ENCODE peak calls at places on chromosomes 6 and 20, in four cellular contexts. One of them, this sample, is unnamed.
A peak's percentile ranks its signal among the peaks of the same experiment; 100 is the strongest.

GRCh38 chr20:47674145-47674544 is 111.1 kb downstream of the SULF2 start:
- DNase-seq in fibroblast of lung: no peak
- DNase-seq in K562: no peak
- DNase-seq in GM23248: no peak
- DNase-seq in this sample: no peak

GRCh38 chr6:113842165-113842564 is 15.0 kb upstream of the MARCKS start:
- DNase-seq in fibroblast of lung: peak; percentile 19
- DNase-seq in GM23248: peak; percentile 70
- DNase-seq in K562: no peak
- DNase-seq in this sample: no peak

GRCh38 chr6:31180500-31180899 is 10.0 kb upstream of the POU5F1 start:
- DNase-seq in GM23248: no peak
- DNase-seq in K562: peak; percentile 41
- DNase-seq in fibroblast of lung: peak; percentile 82
- DNase-seq in this sample: peak; percentile 49

GRCh38 chr20:14142171-14142570 is 146.9 kb downstream of the MACROD2 start:
- DNase-seq in fibroblast of lung: peak; percentile 39
- DNase-seq in K562: no peak
- DNase-seq in GM23248: peak; percentile 62
- DNase-seq in this sample: peak; percentile 21

GRCh38 chr6:150755042-150755441 is 110.5 kb upstream of the MTHFD1L start:
- DNase-seq in GM23248: no peak
- DNase-seq in fibroblast of lung: no peak
- DNase-seq in K562: no peak
- DNase-seq in this sample: no peak

GRCh38 chr20:11186301-11187008 is 512.7 kb upstream of the JAG1 start:
- DNase-seq in fibroblast of lung: no peak
- DNase-seq in K562: no peak
- DNase-seq in GM23248: peak; percentile 32
- DNase-seq in this sample: no peak

GRCh38 chr6:148382856-148383255 is 40.2 kb downstream of the SASH1 start:
- DNase-seq in fibroblast of lung: no peak
- DNase-seq in GM23248: no peak
- DNase-seq in K562: no peak
- DNase-seq in this sample: no peak

GRCh38 chr6:50257322-50257721 is 207.6 kb upstream of the DEFB112 start:
- DNase-seq in fibroblast of lung: no peak
- DNase-seq in K562: no peak
- DNase-seq in GM23248: no peak
- DNase-seq in this sample: no peak

GRCh38 chr20:1119524-1119923 is 1.1 kb downstream of the PSMF1 start:
- DNase-seq in GM23248: no peak
- DNase-seq in fibroblast of lung: no peak
- DNase-seq in K562: no peak
- DNase-seq in this sample: no peak

GRCh38 chr6:151131346-151131745 is 108.4 kb upstream of the AKAP12 start:
- DNase-seq in fibroblast of lung: no peak
- DNase-seq in K562: no peak
- DNase-seq in GM23248: no peak
- DNase-seq in this sample: no peak

GRCh38 chr6:11855743-11856142 is 77.1 kb upstream of the ADTRP start:
- DNase-seq in K562: no peak
- DNase-seq in GM23248: no peak
- DNase-seq in fibroblast of lung: no peak
- DNase-seq in this sample: no peak

GRCh38 chr6:17622144-17622543 is 22.0 kb downstream of the FAM8A1 start:
- DNase-seq in fibroblast of lung: no peak
- DNase-seq in GM23248: peak; percentile 20
- DNase-seq in K562: no peak
- DNase-seq in this sample: no peak

GRCh38 chr20:29750268-29750899 is 1507.1 kb upstream of the DEFB115 start:
- DNase-seq in K562: no peak
- DNase-seq in GM23248: no peak
- DNase-seq in fibroblast of lung: no peak
- DNase-seq in this sample: no peak

GRCh38 chr20:15930324-15931305 is 642.6 kb downstream of the KIF16B start:
- DNase-seq in fibroblast of lung: peak; percentile 44
- DNase-seq in GM23248: peak; percentile 64
- DNase-seq in K562: no peak
- DNase-seq in this sample: no peak

GRCh38 chr6:29005183-29005885 is at the start of gene ZNF311:
- DNase-seq in K562: peak; percentile 64
- DNase-seq in fibroblast of lung: peak; percentile 81
- DNase-seq in GM23248: peak; percentile 84
- DNase-seq in this sample: peak; percentile 70

GRCh38 chr6:2344319-2344905 is 99.0 kb upstream of the GMDS start:
- DNase-seq in GM23248: no peak
- DNase-seq in K562: no peak
- DNase-seq in fibroblast of lung: no peak
- DNase-seq in this sample: no peak

GRCh38 chr6:91704531-91704930 is 1117.7 kb upstream of the MAP3K7 start:
- DNase-seq in fibroblast of lung: peak; percentile 47
- DNase-seq in GM23248: peak; percentile 0
- DNase-seq in K562: no peak
- DNase-seq in this sample: no peak

GRCh38 chr6:106728296-106728870 is 99.0 kb downstream of the QRSL1 start:
- DNase-seq in GM23248: no peak
- DNase-seq in fibroblast of lung: no peak
- DNase-seq in K562: no peak
- DNase-seq in this sample: no peak

GRCh38 chr6:128363424-128363823 is 157.0 kb downstream of the PTPRK start:
- DNase-seq in fibroblast of lung: no peak
- DNase-seq in K562: no peak
- DNase-seq in GM23248: no peak
- DNase-seq in this sample: no peak

GRCh38 chr20:34703573-34704176 is 469 bp upstream of the TP53INP2 start:
- DNase-seq in K562: peak; percentile 37
- DNase-seq in fibroblast of lung: peak; percentile 18
- DNase-seq in GM23248: peak; percentile 58
- DNase-seq in this sample: peak; percentile 63

GRCh38 chr20:5612476-5613291 is 137.5 kb upstream of the SHLD1 start:
- DNase-seq in K562: no peak
- DNase-seq in GM23248: peak; percentile 83
- DNase-seq in fibroblast of lung: peak; percentile 90
- DNase-seq in this sample: no peak

GRCh38 chr6:9504191-9504590 is 910.7 kb downstream of the TFAP2A start:
- DNase-seq in K562: no peak
- DNase-seq in fibroblast of lung: no peak
- DNase-seq in GM23248: no peak
- DNase-seq in this sample: no peak

GRCh38 chr6:71324179-71324791 is 35.7 kb downstream of the OGFRL1 start:
- DNase-seq in fibroblast of lung: no peak
- DNase-seq in K562: no peak
- DNase-seq in GM23248: no peak
- DNase-seq in this sample: no peak

GRCh38 chr6:170487707-170488329 is 65.3 kb downstream of the PSMB1 start:
- DNase-seq in fibroblast of lung: no peak
- DNase-seq in K562: no peak
- DNase-seq in GM23248: no peak
- DNase-seq in this sample: no peak

GRCh38 chr6:116764961-116765841 is at the start of gene FAM162B:
- DNase-seq in GM23248: peak; percentile 45
- DNase-seq in fibroblast of lung: peak; percentile 56
- DNase-seq in K562: no peak
- DNase-seq in this sample: peak; percentile 28

GRCh38 chr6:148952147-148953041 is 205.6 kb downstream of the UST start:
- DNase-seq in fibroblast of lung: peak; percentile 61
- DNase-seq in GM23248: peak; percentile 58
- DNase-seq in K562: no peak
- DNase-seq in this sample: no peak

GRCh38 chr6:89828988-89829590 is 591 bp upstream of the CASP8AP2 start:
- DNase-seq in GM23248: peak; percentile 54
- DNase-seq in K562: no peak
- DNase-seq in fibroblast of lung: no peak
- DNase-seq in this sample: peak; percentile 21

GRCh38 chr6:89829591-89830384 is at the start of gene CASP8AP2:
- DNase-seq in GM23248: peak; percentile 99
- DNase-seq in fibroblast of lung: peak; percentile 98
- DNase-seq in K562: peak; percentile 96
- DNase-seq in this sample: peak; percentile 97

GRCh38 chr6:89826029-89826528 is 3.6 kb upstream of the CASP8AP2 start:
- DNase-seq in fibroblast of lung: peak; percentile 35
- DNase-seq in K562: no peak
- DNase-seq in GM23248: peak; percentile 66
- DNase-seq in this sample: no peak

GRCh38 chr6:89834884-89835792 is 5.5 kb downstream of the CASP8AP2 start:
- DNase-seq in fibroblast of lung: no peak
- DNase-seq in K562: no peak
- DNase-seq in GM23248: peak; percentile 10
- DNase-seq in this sample: no peak

GRCh38 chr6:89830385-89830809 is 717 bp downstream of the CASP8AP2 start:
- DNase-seq in K562: no peak
- DNase-seq in fibroblast of lung: no peak
- DNase-seq in GM23248: peak; percentile 34
- DNase-seq in this sample: no peak
- H3K27ac ChIP-seq in K562: peak overlapping the region; percentile 86
- H3K27ac ChIP-seq in fibroblast of lung: peak overlapping the region; percentile 55
- H3K27ac ChIP-seq in GM23248: peak overlapping the region; percentile 18
- H3K27ac ChIP-seq in this sample: no peak overlapping the region

DNA sequence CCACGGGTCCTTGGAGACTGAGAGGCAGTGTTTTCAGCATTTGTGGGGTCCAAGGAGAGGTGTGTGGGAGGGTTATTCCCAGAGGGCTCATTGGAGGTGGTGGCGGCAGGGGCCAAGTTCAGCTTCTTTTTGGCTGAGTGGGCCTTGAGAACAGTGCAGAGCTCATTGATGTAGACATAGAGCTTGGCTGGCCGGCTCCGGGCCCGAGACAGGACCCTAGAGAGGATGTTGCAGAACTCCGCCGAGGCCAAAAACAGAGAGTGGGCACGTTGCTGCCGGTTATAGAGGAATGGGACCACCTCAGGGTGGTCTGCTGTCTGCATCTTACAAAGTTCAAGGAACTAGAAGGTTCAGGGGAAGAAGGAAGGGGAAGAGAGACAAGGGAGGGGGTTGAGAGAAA is 3.7 kb upstream of the ZBTB22 start:
- DNase-seq in K562: no peak
- DNase-seq in fibroblast of lung: no peak
- DNase-seq in GM23248: no peak
- DNase-seq in this sample: no peak
- H3K9ac ChIP-seq in K562: peak overlapping the region; percentile 95
- H3K9ac ChIP-seq in fibroblast of lung: no peak overlapping the region
- H3K9ac ChIP-seq in GM23248: peak overlapping the region; percentile 94
- H3K9ac ChIP-seq in this sample: no peak overlapping the region

DNA sequence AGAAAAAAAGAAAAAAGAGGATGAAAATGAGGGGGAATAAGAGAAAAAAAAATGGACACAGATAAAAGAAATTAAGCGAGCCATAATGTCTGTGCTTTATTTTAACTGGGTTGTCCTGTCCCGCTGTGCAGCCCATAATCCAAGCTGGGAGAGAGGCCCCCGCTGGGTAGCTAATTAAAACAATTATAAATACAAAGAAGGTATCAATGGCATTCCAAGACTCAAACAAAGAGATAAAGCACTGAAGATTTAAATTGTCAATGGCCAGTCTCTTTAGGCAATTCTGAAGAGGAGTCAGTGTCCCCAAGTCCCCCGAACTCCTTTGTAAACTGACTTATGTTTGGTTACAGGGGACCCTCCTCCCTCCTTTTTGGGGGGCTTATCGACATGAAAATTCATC is 143.2 kb downstream of the ZFP64 start:
- DNase-seq in fibroblast of lung: no peak
- DNase-seq in K562: no peak
- DNase-seq in GM23248: no peak
- DNase-seq in this sample: no peak
- H3K27ac ChIP-seq in fibroblast of lung: no peak overlapping the region
- H3K27ac ChIP-seq in K562: no peak overlapping the region
- H3K27ac ChIP-seq in GM23248: no peak overlapping the region
- H3K27ac ChIP-seq in this sample: no peak overlapping the region

GRCh38 chr6:49052901-49053300 is 410.2 kb downstream of the MMUT start:
- DNase-seq in GM23248: no peak
- DNase-seq in fibroblast of lung: no peak
- DNase-seq in K562: no peak
- DNase-seq in this sample: no peak
- H3K9ac ChIP-seq in GM23248: no peak overlapping the region
- H3K9ac ChIP-seq in fibroblast of lung: no peak overlapping the region
- H3K9ac ChIP-seq in K562: no peak overlapping the region
- H3K9ac ChIP-seq in this sample: no peak overlapping the region

DNA sequence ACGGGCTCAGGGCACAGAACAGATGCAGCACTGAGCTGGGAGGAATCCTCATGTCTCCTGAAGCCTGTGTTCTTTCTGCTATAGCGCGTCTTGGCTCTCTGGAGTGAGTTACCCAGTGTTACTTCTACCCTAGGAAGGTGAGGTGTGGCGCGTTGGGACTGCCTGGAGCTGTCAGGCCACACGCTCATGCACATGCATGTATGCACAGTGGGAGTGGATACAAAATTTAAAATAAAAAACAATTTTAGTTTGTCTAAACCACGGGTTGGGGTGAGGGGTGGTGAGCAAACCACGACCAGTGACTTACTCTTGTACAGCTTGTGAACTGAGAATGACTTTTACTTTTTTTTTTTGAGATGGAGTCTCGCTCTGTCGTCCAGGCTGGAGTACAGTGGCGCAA is 298.6 kb upstream of the SUPT3H start:
- DNase-seq in GM23248: no peak
- DNase-seq in K562: no peak
- DNase-seq in fibroblast of lung: no peak
- DNase-seq in this sample: no peak
- H3K27ac ChIP-seq in GM23248: no peak overlapping the region
- H3K27ac ChIP-seq in K562: no peak overlapping the region
- H3K27ac ChIP-seq in fibroblast of lung: no peak overlapping the region
- H3K27ac ChIP-seq in this sample: no peak overlapping the region

GRCh38 chr6:157990321-157991066 is 8.8 kb downstream of the SYNJ2 start:
- DNase-seq in GM23248: no peak
- DNase-seq in K562: no peak
- DNase-seq in fibroblast of lung: no peak
- DNase-seq in this sample: no peak
- H3K9ac ChIP-seq in GM23248: no peak overlapping the region
- H3K9ac ChIP-seq in K562: peak overlapping the region; percentile 62
- H3K9ac ChIP-seq in fibroblast of lung: no peak overlapping the region
- H3K9ac ChIP-seq in this sample: no peak overlapping the region

DNA sequence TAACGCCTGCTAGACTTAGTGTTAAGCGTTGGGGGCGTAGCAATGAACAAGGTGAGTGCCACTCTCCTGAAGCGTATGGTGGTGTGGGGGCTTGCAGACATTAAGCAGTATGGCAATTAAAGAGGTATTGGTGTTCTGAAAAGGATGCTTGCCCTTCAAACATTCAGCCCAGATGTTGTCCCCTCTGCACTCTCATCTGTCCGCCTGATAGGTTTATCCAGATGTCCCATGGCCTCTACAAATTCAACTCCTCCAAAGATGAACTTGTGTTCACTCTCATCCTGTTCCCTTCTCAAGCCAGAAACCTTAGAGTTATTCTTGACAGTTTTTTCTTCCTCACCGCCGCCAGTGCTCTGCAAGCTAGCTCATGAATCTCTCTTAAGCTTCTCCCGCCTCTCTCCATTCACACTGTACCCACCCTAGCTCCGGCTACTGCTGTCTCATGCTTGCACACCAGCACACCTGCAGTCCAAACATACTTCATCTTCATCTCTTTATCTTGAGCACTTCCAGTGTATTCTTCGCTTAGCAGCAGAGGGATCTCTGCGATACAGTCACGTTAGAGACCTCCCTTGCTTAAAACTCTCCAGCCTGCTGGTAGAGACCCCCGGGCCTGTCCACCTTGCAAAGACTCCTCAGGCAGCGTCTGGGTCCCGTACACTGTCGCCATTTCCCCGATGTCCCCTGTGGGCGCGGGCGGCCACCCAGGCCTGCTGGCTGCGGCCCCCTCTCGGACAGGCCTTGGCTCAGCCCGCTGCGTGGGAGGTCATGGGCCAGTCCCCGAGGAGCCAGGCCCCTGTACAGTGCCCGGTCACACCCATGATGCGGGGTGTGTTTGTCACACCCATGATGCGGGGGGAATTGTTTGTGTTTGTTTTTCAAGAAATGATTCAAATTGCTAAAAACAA is 962 bp downstream of the DDX27 start:
- DNase-seq in K562: peak; percentile 32
- DNase-seq in GM23248: peak; percentile 16
- DNase-seq in fibroblast of lung: no peak
- DNase-seq in this sample: no peak
- H3K27ac ChIP-seq in K562: peak overlapping the region; percentile 76
- H3K27ac ChIP-seq in GM23248: no peak overlapping the region
- H3K27ac ChIP-seq in fibroblast of lung: peak overlapping the region; percentile 92
- H3K27ac ChIP-seq in this sample: peak overlapping the region; percentile 81